ENCODE peak calls at places on chromosomes 3 and 15, in four cellular contexts. One of them, this sample, is unnamed.

GRCh38 chr3:194472290-194472920 is 14.4 kb downstream of the ATP13A3 start:
- DNase-seq in GM12892: no peak
- DNase-seq in fibroblast of the conjunctiva: peak
- DNase-seq in A549: peak
- DNase-seq in this sample: peak

GRCh38 chr3:113668015-113668414 is 28.4 kb downstream of the USF3 start:
- DNase-seq in GM12892: no peak
- DNase-seq in fibroblast of the conjunctiva: peak
- DNase-seq in A549: no peak
- DNase-seq in this sample: peak

GRCh38 chr3:122350814-122351418 is 25.9 kb downstream of the CSTA start:
- DNase-seq in GM12892: no peak
- DNase-seq in fibroblast of the conjunctiva: no peak
- DNase-seq in A549: no peak
- DNase-seq in this sample: peak

GRCh38 chr15:31306426-31307269 is 20.0 kb upstream of the KLF13 start:
- DNase-seq in GM12892: no peak
- DNase-seq in fibroblast of the conjunctiva: no peak
- DNase-seq in A549: no peak
- DNase-seq in this sample: no peak

GRCh38 chr15:26091184-26091583 is 228.1 kb upstream of the ATP10A start:
- DNase-seq in GM12892: no peak
- DNase-seq in fibroblast of the conjunctiva: no peak
- DNase-seq in A549: no peak
- DNase-seq in this sample: no peak

GRCh38 chr3:81419196-81419595 is 342.2 kb downstream of the GBE1 start:
- DNase-seq in GM12892: no peak
- DNase-seq in fibroblast of the conjunctiva: peak
- DNase-seq in A549: peak
- DNase-seq in this sample: peak

GRCh38 chr15:78399081-78399480 is 38.9 kb upstream of the IREB2 start:
- DNase-seq in GM12892: no peak
- DNase-seq in fibroblast of the conjunctiva: no peak
- DNase-seq in A549: no peak
- DNase-seq in this sample: no peak

GRCh38 chr3:188348445-188349244 is 194.7 kb downstream of the LPP start:
- DNase-seq in GM12892: no peak
- DNase-seq in fibroblast of the conjunctiva: peak
- DNase-seq in A549: peak
- DNase-seq in this sample: peak

GRCh38 chr15:90099868-90100854 is 2.1 kb downstream of the IDH2 start:
- DNase-seq in GM12892: no peak
- DNase-seq in fibroblast of the conjunctiva: peak
- DNase-seq in A549: no peak
- DNase-seq in this sample: peak

GRCh38 chr3:51799879-51800757 is 21.1 kb upstream of the IQCF6 start:
- DNase-seq in GM12892: no peak
- DNase-seq in fibroblast of the conjunctiva: peak
- DNase-seq in A549: peak
- DNase-seq in this sample: peak

GRCh38 chr3:151421956-151422355 is 37.4 kb upstream of the P2RY12 start:
- DNase-seq in GM12892: no peak
- DNase-seq in fibroblast of the conjunctiva: no peak
- DNase-seq in A549: no peak
- DNase-seq in this sample: no peak

GRCh38 chr3:44348993-44349392 is 10.4 kb downstream of the TCAIM start:
- DNase-seq in GM12892: no peak
- DNase-seq in fibroblast of the conjunctiva: no peak
- DNase-seq in A549: no peak
- DNase-seq in this sample: no peak

GRCh38 chr3:15291589-15292541 is 40.5 kb downstream of the SH3BP5 start:
- DNase-seq in GM12892: peak
- DNase-seq in fibroblast of the conjunctiva: no peak
- DNase-seq in A549: no peak
- DNase-seq in this sample: no peak